ENCODE peak calls at places on chromosomes 6 and 20, in five cellular contexts. C is H1, J is HCT116, E is K562, W is SK-N-SH. Z is an unnamed sample.

GRCh38 chr6:26017567-26017966 is 55.0 kb downstream of the TRIM38 start:
- DNase-seq in C (no peak), J (no peak), E (no peak), W (no peak), Z (no peak)

GRCh38 chr6:24517659-24518538 is 23.1 kb downstream of the ALDH5A1 start:
- DNase-seq in C (no peak), J (no peak), E (no peak), W (no peak), Z (no peak)

GRCh38 chr20:19975901-19976300 is 41.3 kb upstream of the NAA20 start:
- DNase-seq in C (no peak), J (no peak), E (no peak), W (no peak), Z (no peak)

GRCh38 chr6:44367686-44368085 is 19.8 kb upstream of the CDC5L start:
- DNase-seq in C (no peak), J (no peak), E (no peak), W (no peak), Z (no peak)

GRCh38 chr6:127791779-127792528 is 108.9 kb downstream of the THEMIS start:
- DNase-seq in C (no peak), J (no peak), E (no peak), W (no peak), Z (no peak)

GRCh38 chr6:122736166-122736565 is 43.4 kb upstream of the FABP7 start:
- DNase-seq in C (no peak), J (no peak), E (no peak), W (no peak), Z (no peak)

GRCh38 chr6:140960566-140960965 is 1172.2 kb upstream of the GJE1 start:
- DNase-seq in C (no peak), J (no peak), E (no peak), W (no peak), Z (no peak)

GRCh38 chr6:152669894-152670293 is 27.8 kb upstream of the MYCT1 start:
- DNase-seq in C (no peak), J (peak; percentile 33), E (no peak), W (peak; percentile 27), Z (no peak)

GRCh38 chr20:48162621-48163020 is 377.3 kb upstream of the SULF2 start:
- DNase-seq in C (no peak), J (no peak), E (no peak), W (no peak), Z (no peak)

GRCh38 chr6:75940558-75940957 is 131.9 kb downstream of the IMPG1 start:
- DNase-seq in C (no peak), J (no peak), E (no peak), W (no peak), Z (no peak)

GRCh38 chr6:72760130-72760793 is 138.4 kb downstream of the KCNQ5 start:
- DNase-seq in C (no peak), J (no peak), E (no peak), W (no peak), Z (no peak)

GRCh38 chr20:35739294-35740163 is 2.5 kb downstream of the RBM39 start:
- DNase-seq in C (no peak), J (no peak), E (no peak), W (peak; percentile 6), Z (peak; percentile 47)

GRCh38 chr6:150894935-150895686 is 29.6 kb downstream of the MTHFD1L start:
- DNase-seq in C (no peak), J (no peak), E (no peak), W (peak; percentile 78), Z (no peak)

GRCh38 chr6:45923831-45924391 is 91.7 kb downstream of the CLIC5 start:
- DNase-seq in C (no peak), J (no peak), E (no peak), W (no peak), Z (no peak)

GRCh38 chr6:87066449-87067288 is 28.2 kb downstream of the CGA start:
- DNase-seq in C (no peak), J (peak; percentile 57), E (peak; percentile 46), W (peak; percentile 59), Z (peak; percentile 63)

GRCh38 chr20:14583413-14583812 is 246.0 kb upstream of the FLRT3 start:
- DNase-seq in C (no peak), J (peak; percentile 15), E (no peak), W (no peak), Z (no peak)

GRCh38 chr6:1868561-1869261 is 259.0 kb downstream of the FOXC1 start:
- DNase-seq in C (no peak), J (no peak), E (no peak), W (no peak), Z (no peak)

GRCh38 chr6:111804627-111805235 is 68.5 kb downstream of the FYN start:
- DNase-seq in C (no peak), J (no peak), E (peak; percentile 80), W (no peak), Z (no peak)

GRCh38 chr6:33689879-33690278 is 21.6 kb downstream of the UQCC2 start:
- DNase-seq in C (no peak), J (no peak), E (no peak), W (no peak), Z (no peak)

GRCh38 chr20:3931664-3932063 is 42.5 kb downstream of the PANK2 start:
- DNase-seq in C (no peak), J (no peak), E (no peak), W (no peak), Z (no peak)

GRCh38 chr20:22099348-22099747 is 393.9 kb downstream of the PAX1 start:
- DNase-seq in C (no peak), J (no peak), E (no peak), W (no peak), Z (no peak)

GRCh38 chr6:137218917-137219663 is at the start of gene IFNGR1:
- DNase-seq in C (peak; percentile 70), J (peak; percentile 84), E (peak; percentile 97), W (peak; percentile 95), Z (peak; percentile 81)

GRCh38 chr6:160679402-160679769 is 15.3 kb upstream of the LPA start:
- DNase-seq in C (peak; percentile 25), J (no peak), E (peak; percentile 26), W (peak; percentile 42), Z (no peak)

GRCh38 chr6:106446287-106446885 is 85.9 kb downstream of the CRYBG1 start:
- DNase-seq in C (no peak), J (no peak), E (no peak), W (peak; percentile 12), Z (no peak)
- TF ChIP-seq JUND in C (no peak), J (no peak), E (no peak), W (no peak), Z (no peak)

GRCh38 chr6:56595490-56596122 is 47.1 kb downstream of the DST start:
- DNase-seq in C (no peak), J (peak; percentile 12), E (peak; percentile 46), W (peak; percentile 10), Z (peak; percentile 65)
- TF ChIP-seq JUND in C (no peak), J (no peak), E (no peak), W (no peak), Z (no peak)

GRCh38 chr6:84583784-84584183 is 180.6 kb downstream of the TBX18 start:
- DNase-seq in C (no peak), J (no peak), E (no peak), W (no peak), Z (no peak)
- TF ChIP-seq JUND in C (no peak), J (no peak), E (no peak), W (no peak), Z (no peak)

DNA sequence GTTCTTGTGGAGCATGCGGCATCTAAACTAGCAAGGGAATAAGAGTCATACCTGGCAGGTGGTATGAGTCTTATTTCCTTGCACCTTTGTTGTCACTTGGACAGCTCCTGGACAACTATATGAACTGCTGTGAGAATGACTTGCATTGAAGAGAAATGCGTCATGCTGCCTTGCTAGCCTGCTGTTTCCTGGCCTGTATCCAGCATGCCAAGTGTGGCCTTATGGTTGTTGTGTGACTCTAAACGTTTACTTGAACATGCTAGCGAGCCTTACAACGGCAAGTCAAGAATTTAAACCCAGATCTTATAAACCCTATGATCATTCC is 90.4 kb downstream of the CEP162 start:
- DNase-seq in C (no peak), J (peak; percentile 43), E (peak; percentile 66), W (no peak), Z (no peak)
- TF ChIP-seq JUND in C (no peak), J (no peak), E (peak; percentile 65), W (no peak), Z (no peak)

DNA sequence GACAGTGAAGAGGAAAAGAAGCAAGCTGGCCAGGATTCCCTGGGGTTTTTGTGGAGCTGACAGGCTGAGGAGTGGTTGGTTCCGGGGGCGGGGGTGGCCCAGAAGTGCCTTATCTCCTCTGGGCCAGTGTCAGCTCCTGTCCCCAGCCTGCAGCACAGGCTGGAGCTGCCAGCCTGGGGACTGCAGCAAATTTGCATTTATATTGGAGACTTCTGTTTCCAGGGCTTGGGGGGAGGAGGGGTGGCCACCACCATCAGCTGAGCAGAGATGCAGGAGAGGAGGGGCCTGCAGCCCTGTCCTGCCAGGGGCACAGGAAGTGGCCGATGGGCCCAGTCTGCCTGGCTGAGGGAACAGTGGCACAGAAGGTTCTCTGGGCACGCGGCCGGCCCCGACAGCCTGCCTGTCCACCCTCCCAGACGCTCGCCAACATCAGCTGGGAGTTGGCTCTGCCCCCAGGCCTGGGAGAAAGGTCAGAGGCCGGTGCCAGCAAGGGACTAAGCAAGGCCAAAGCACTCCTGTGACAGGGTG is 24.3 kb upstream of the SCRT2 start:
- DNase-seq in C (no peak), J (no peak), E (peak; percentile 35), W (peak; percentile 92), Z (no peak)
- TF ChIP-seq JUND in C (no peak), J (no peak), E (no peak), W (no peak), Z (no peak)

DNA sequence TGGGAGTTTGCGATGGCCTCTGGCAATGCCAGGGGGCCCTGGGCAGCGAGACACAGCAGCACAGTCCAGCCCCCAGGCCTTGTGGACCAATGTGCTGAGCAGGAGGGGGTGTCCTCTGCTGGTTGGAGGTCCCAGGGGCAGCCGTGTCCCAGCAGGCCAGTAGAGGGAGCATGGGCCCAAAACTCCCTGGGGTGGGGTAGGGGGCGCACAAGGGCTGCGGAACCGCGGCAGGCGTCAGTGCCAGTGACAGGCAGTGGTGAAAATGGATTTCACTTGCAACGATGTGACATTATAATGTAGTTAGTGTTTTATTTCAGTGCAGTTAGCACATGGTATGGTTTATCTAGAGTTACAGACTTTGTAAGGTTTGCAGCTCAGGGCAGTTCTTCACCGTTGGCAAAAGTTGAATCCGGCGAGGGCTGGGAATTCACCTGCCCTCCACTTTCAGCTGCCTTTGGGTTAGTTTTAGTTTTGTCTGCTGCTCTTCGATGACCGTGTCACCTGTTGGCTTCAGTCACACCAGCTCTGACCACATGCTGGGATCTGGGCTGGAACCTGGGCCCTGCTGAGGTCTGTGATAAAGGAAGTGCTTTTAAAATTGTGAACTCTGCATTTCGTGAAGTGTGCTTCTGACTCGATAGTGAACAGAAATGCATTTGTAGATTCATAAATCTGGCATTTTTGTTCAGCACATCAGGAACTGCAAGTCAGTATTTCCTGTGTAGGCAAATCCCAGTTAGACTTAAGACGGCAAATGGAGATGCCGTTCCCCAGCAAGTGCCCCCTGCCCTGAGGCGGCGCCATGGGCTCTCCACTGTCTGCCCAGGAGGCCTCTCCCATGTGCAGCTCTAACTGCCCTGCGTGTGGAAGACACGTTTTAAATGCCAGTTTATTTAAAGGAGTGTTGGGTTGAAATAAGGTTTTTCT is 46.8 kb downstream of the PYGB start:
- DNase-seq in C (peak; percentile 47), J (peak; percentile 35), E (peak; percentile 83), W (peak; percentile 95), Z (no peak)
- TF ChIP-seq JUND in C (peak; percentile 20), J (no peak), E (no peak), W (no peak), Z (no peak)

GRCh38 chr6:39698789-39699188 is 26.4 kb downstream of the KIF6 start:
- DNase-seq in C (no peak), J (no peak), E (no peak), W (no peak), Z (peak; percentile 16)
- TF ChIP-seq JUND in C (no peak), J (no peak), E (no peak), W (no peak), Z (no peak)